ENCODE peak calls at places on chromosome 15, in six cellular contexts. A is heart right ventricle; W is aorta; G is HCT116; C is GM23248; Q is CD8-positive, alpha-beta memory T cell. X is an unnamed sample. For H3K36me3, the result is how much of the 10 kb centered on the place peaks cover.

GRCh38 chr15:98506711-98507110 is 141.6 kb upstream of the IGF1R start:
- DNase-seq in A (no peak), W (peak), G (no peak), C (no peak), Q (no peak), X (no peak)

GRCh38 chr15:69607101-69607500 is 154.5 kb downstream of the RPLP1 start:
- DNase-seq in A (no peak), W (peak), G (no peak), C (no peak), Q (no peak), X (peak)

GRCh38 chr15:39251413-39252197 is 329.3 kb upstream of the THBS1 start:
- DNase-seq in A (no peak), W (no peak), G (no peak), C (no peak), Q (no peak), X (no peak)

GRCh38 chr15:43509923-43510229 is 7.5 kb upstream of the MAP1A start:
- DNase-seq in A (no peak), W (no peak), G (no peak), C (peak), Q (no peak), X (no peak)

GRCh38 chr15:25733036-25733855 is 129.9 kb downstream of the ATP10A start:
- DNase-seq in A (no peak), W (no peak), G (no peak), C (no peak), Q (no peak), X (no peak)

GRCh38 chr15:73002509-73002908 is 49.8 kb upstream of the NEO1 start:
- DNase-seq in A (no peak), W (no peak), G (no peak), C (peak), Q (no peak), X (peak)

GRCh38 chr15:69648215-69648614 is 195.6 kb downstream of the RPLP1 start:
- DNase-seq in A (no peak), W (no peak), G (no peak), C (peak), Q (no peak), X (no peak)

GRCh38 chr15:63502843-63503738 is 1.3 kb upstream of the USP3 start:
- DNase-seq in A (peak), W (peak), G (peak), C (peak), Q (peak), X (peak)

GRCh38 chr15:43771816-43772215 is 5.0 kb downstream of the ELL3 start:
- DNase-seq in A (no peak), W (no peak), G (no peak), C (no peak), Q (no peak), X (no peak)

GRCh38 chr15:70095387-70096214 is 2.1 kb downstream of the TLE3 start:
- DNase-seq in A (peak), W (peak), G (no peak), C (peak), Q (no peak), X (no peak)

GRCh38 chr15:63374686-63375520 is 6.7 kb downstream of the CA12 start:
- DNase-seq in A (no peak), W (peak), G (no peak), C (peak), Q (no peak), X (peak)

GRCh38 chr15:90192961-90193786 is 8.0 kb upstream of the SEMA4B start:
- DNase-seq in A (no peak), W (peak), G (no peak), C (no peak), Q (no peak), X (no peak)

GRCh38 chr15:67138946-67139855 is 73.8 kb downstream of the SMAD3 start:
- DNase-seq in A (no peak), W (no peak), G (no peak), C (peak), Q (no peak), X (no peak)

GRCh38 chr15:48974865-48975264 is 11.1 kb upstream of the SHC4 start:
- DNase-seq in A (no peak), W (no peak), G (peak), C (no peak), Q (no peak), X (no peak)

GRCh38 chr15:85312486-85312885 is 67.9 kb upstream of the AKAP13 start:
- DNase-seq in A (no peak), W (no peak), G (no peak), C (peak), Q (no peak), X (peak)

GRCh38 chr15:96332854-96333193 is 2.3 kb downstream of the NR2F2 start:
- DNase-seq in A (no peak), W (no peak), G (no peak), C (peak), Q (no peak), X (peak)

GRCh38 chr15:38112406-38112805 is 140.2 kb upstream of the SPRED1 start:
- DNase-seq in A (no peak), W (no peak), G (no peak), C (no peak), Q (no peak), X (no peak)

GRCh38 chr15:73686781-73687256 is 2.6 kb downstream of the CD276 start:
- DNase-seq in A (no peak), W (no peak), G (no peak), C (peak), Q (no peak), X (peak)

GRCh38 chr15:84937144-84937543 is 44.5 kb upstream of the PDE8A start:
- DNase-seq in A (no peak), W (no peak), G (no peak), C (no peak), Q (no peak), X (no peak)

GRCh38 chr15:69393831-69394491 is 20.2 kb upstream of the KIF23 start:
- DNase-seq in A (no peak), W (no peak), G (no peak), C (no peak), Q (no peak), X (no peak)

GRCh38 chr15:77840962-77841361 is 208.2 kb upstream of the LINGO1 start:
- DNase-seq in A (no peak), W (peak), G (no peak), C (peak), Q (no peak), X (peak)

GRCh38 chr15:65084500-65085206 is 8.1 kb downstream of the KBTBD13 start:
- DNase-seq in A (no peak), W (no peak), G (no peak), C (no peak), Q (no peak), X (no peak)
- H3K27ac ChIP-seq in A (peak), W (peak), G (no peak), C (no peak), Q (no peak), X (no peak)

DNA sequence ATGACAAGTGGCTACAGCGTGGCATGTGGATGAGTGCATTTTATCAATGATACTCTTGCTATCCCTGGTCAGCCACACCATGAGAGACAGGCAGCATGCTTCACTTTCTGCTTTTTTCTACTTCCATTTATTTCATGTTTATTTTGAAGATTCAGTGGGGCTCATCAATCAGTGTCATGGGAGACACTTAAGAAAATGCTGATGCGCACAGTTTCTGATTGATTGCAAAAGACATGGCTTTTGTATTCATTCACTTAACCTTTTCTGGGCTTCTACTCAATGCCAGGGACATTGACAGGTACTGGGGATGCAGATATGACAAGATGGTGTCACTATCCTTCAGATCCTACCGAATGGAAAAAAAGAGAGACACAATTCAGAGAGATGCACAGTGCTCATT is 50.9 kb upstream of the CFAP161 start:
- DNase-seq in A (no peak), W (no peak), G (no peak), C (no peak), Q (no peak), X (no peak)
- H3K36me3 ChIP-seq in A (under half), W (under half), G (under half), C (under half), Q (under half), X (under half)

DNA sequence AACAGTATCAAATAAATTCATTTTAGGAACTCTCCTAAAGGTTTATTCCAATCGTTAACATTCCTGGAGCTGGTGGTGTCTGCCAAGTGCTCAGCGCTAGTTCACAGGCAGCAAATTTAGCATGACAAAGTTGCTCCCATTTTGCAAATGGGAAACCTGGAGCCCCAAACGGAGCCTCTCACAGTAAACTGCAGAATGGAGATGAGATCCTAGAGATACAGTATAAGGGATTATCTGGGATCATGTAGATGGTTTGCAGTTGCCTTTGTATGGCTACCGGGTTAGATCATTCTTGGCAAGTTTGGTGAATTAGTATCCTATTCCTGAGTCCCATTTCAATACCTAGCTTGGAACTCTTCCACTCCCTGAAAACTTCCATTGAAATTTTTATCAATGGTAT is 173.7 kb downstream of the CDIN1 start:
- DNase-seq in A (no peak), W (no peak), G (no peak), C (no peak), Q (no peak), X (no peak)
- H3K27ac ChIP-seq in A (no peak), W (no peak), G (no peak), C (no peak), Q (no peak), X (no peak)

GRCh38 chr15:45674646-45675045 is 39.8 kb downstream of the SQOR start:
- DNase-seq in A (no peak), W (no peak), G (no peak), C (no peak), Q (no peak), X (no peak)

GRCh38 chr15:45678459-45679178 is 43.8 kb downstream of the SQOR start:
- DNase-seq in A (no peak), W (no peak), G (no peak), C (no peak), Q (no peak), X (no peak)

GRCh38 chr15:45677797-45678196 is 43.0 kb downstream of the SQOR start:
- DNase-seq in A (no peak), W (no peak), G (no peak), C (no peak), Q (no peak), X (no peak)
- H3K36me3 ChIP-seq in A (under half), W (under half), G (under half), C (under half), Q (under half), X (under half)

GRCh38 chr15:71252036-71252898 is 137.0 kb downstream of the THSD4 start:
- DNase-seq in A (no peak), W (no peak), G (peak), C (peak), Q (no peak), X (peak)

GRCh38 chr15:71249986-71250385 is 134.7 kb downstream of the THSD4 start:
- DNase-seq in A (no peak), W (no peak), G (no peak), C (no peak), Q (no peak), X (no peak)

GRCh38 chr15:71251548-71252035 is 136.3 kb downstream of the THSD4 start:
- DNase-seq in A (no peak), W (no peak), G (no peak), C (no peak), Q (no peak), X (no peak)

GRCh38 chr15:71254503-71254902 is 139.2 kb downstream of the THSD4 start:
- DNase-seq in A (no peak), W (no peak), G (no peak), C (no peak), Q (no peak), X (no peak)

GRCh38 chr15:71250936-71251468 is 135.7 kb downstream of the THSD4 start:
- DNase-seq in A (no peak), W (no peak), G (no peak), C (no peak), Q (no peak), X (no peak)
- H3K27ac ChIP-seq in A (peak), W (no peak), G (peak), C (no peak), Q (no peak), X (peak)

GRCh38 chr15:92960996-92961681 is 61.0 kb downstream of the CHD2 start:
- DNase-seq in A (no peak), W (no peak), G (no peak), C (no peak), Q (no peak), X (no peak)
- H3K36me3 ChIP-seq in A (under half), W (under half), G (under half), C (half or more), Q (half or more), X (half or more)

GRCh38 chr15:34984884-34985630 is 3.0 kb downstream of the ZNF770 start:
- DNase-seq in A (no peak), W (no peak), G (no peak), C (peak), Q (no peak), X (no peak)
- H3K27ac ChIP-seq in A (peak), W (no peak), G (no peak), C (peak), Q (no peak), X (no peak)

GRCh38 chr15:78878356-78878755 is 5.7 kb downstream of the MORF4L1 start:
- DNase-seq in A (no peak), W (no peak), G (no peak), C (peak), Q (no peak), X (peak)
- H3K36me3 ChIP-seq in A (under half), W (under half), G (under half), C (under half), Q (under half), X (under half)

GRCh38 chr15:29800441-29801366 is 21.6 kb downstream of the TJP1 start:
- DNase-seq in A (no peak), W (no peak), G (no peak), C (no peak), Q (no peak), X (no peak)

GRCh38 chr15:29805708-29806104 is 16.6 kb downstream of the TJP1 start:
- DNase-seq in A (no peak), W (no peak), G (no peak), C (no peak), Q (no peak), X (no peak)

GRCh38 chr15:29799859-29800258 is 22.4 kb downstream of the TJP1 start:
- DNase-seq in A (no peak), W (no peak), G (no peak), C (no peak), Q (no peak), X (no peak)

GRCh38 chr15:29805043-29805707 is 17.1 kb downstream of the TJP1 start:
- DNase-seq in A (no peak), W (no peak), G (no peak), C (peak), Q (no peak), X (peak)

GRCh38 chr15:29802411-29802810 is 19.9 kb downstream of the TJP1 start:
- DNase-seq in A (no peak), W (no peak), G (no peak), C (no peak), Q (no peak), X (no peak)
- H3K27ac ChIP-seq in A (no peak), W (no peak), G (no peak), C (no peak), Q (no peak), X (no peak)

DNA sequence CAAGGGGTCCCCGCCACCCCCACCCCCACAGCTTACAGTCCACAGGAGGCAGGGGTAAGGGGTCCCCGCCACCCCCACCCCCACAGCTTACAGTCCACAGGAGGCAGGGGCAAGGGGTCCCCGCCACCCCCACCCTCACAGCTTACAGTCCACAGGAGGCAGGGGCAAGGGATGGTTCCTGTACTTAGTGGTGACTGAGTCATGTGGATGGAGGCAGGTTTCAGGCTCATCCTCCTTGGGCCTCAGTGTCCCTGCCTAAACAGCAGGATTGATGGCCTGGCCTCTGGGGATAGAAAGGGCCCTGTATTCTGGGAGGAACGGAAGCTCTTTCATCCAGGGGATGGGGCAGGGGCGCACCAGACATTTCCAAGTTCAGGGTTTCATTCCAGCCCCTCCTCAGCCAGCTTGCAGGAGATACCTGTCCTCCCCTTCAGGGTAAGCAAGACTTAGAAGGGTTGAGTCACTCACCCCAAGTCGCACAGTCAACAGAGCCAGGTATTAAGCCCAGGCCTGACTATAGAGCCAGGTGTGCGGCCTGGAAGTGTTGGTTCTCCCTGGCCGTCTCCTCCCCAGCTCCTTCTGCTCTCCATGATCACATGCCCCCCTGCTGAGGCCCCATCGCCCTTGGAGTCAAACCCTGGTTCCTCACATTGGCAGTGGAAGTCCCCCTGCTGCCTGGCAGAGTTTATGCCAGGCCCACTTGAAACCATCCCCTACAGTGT is 12.5 kb downstream of the CSK start:
- DNase-seq in A (no peak), W (no peak), G (no peak), C (no peak), Q (no peak), X (no peak)
- H3K36me3 ChIP-seq in A (under half), W (under half), G (under half), C (under half), Q (under half), X (under half)